ENCODE peak calls at places on chromosome 1, in ten cellular contexts. W, Q, Z, F, H, S, C, L, Y and R are unnamed samples. For H3K4me1, the result is how much of the 10 kb centered on the place peaks cover.

GRCh38 chr1:63063367-63063766 is 259.0 kb upstream of the FOXD3 start:
- DNase-seq in W (peak), Q (no peak), Z (no peak), F (no peak), H (no peak), S (peak), C (no peak), L (no peak), Y (no peak), R (no peak)

GRCh38 chr1:118563969-118564951 is 379.2 kb upstream of the SPAG17 start:
- DNase-seq in W (peak), Q (no peak), Z (peak), F (no peak), H (no peak), S (no peak), C (no peak), L (no peak), Y (no peak), R (no peak)

GRCh38 chr1:183218039-183218618 is 32.1 kb downstream of the LAMC2 start:
- DNase-seq in W (no peak), Q (no peak), Z (no peak), F (peak), H (no peak), S (no peak), C (no peak), L (no peak), Y (no peak), R (peak)

GRCh38 chr1:39754906-39755504 is 16.1 kb downstream of the OXCT2 start:
- DNase-seq in W (no peak), Q (no peak), Z (no peak), F (no peak), H (no peak), S (peak), C (no peak), L (peak), Y (no peak), R (peak)

GRCh38 chr1:44417351-44418021 is 12.4 kb downstream of the RNF220 start:
- DNase-seq in W (peak), Q (no peak), Z (no peak), F (no peak), H (peak), S (peak), C (no peak), L (peak), Y (no peak), R (peak)

GRCh38 chr1:220213381-220213983 is 58.8 kb downstream of the RAB3GAP2 start:
- DNase-seq in W (no peak), Q (no peak), Z (no peak), F (no peak), H (no peak), S (no peak), C (no peak), L (no peak), Y (no peak), R (no peak)

GRCh38 chr1:225946082-225946620 is 5.1 kb upstream of the LEFTY2 start:
- DNase-seq in W (no peak), Q (no peak), Z (no peak), F (no peak), H (no peak), S (peak), C (no peak), L (no peak), Y (no peak), R (no peak)

GRCh38 chr1:177007437-177008161 is 156.9 kb downstream of the ASTN1 start:
- DNase-seq in W (no peak), Q (no peak), Z (peak), F (no peak), H (no peak), S (no peak), C (no peak), L (no peak), Y (no peak), R (no peak)

GRCh38 chr1:24415910-24416665 is 486 bp downstream of the NIPAL3 start:
- DNase-seq in W (peak), Q (no peak), Z (no peak), F (no peak), H (no peak), S (no peak), C (no peak), L (peak), Y (no peak), R (no peak)

GRCh38 chr1:5977494-5978444 is 14.5 kb downstream of the NPHP4 start:
- DNase-seq in W (no peak), Q (no peak), Z (no peak), F (no peak), H (no peak), S (peak), C (no peak), L (no peak), Y (peak), R (no peak)

GRCh38 chr1:94974824-94975223 is 47.9 kb upstream of the CNN3 start:
- DNase-seq in W (no peak), Q (no peak), Z (no peak), F (no peak), H (no peak), S (no peak), C (no peak), L (peak), Y (peak), R (no peak)

GRCh38 chr1:88701275-88701674 is 17.2 kb downstream of the PKN2 start:
- DNase-seq in W (no peak), Q (no peak), Z (no peak), F (no peak), H (no peak), S (no peak), C (no peak), L (no peak), Y (no peak), R (no peak)

GRCh38 chr1:69794831-69795230 is 227.1 kb downstream of the LRRC7 start:
- DNase-seq in W (no peak), Q (no peak), Z (no peak), F (no peak), H (no peak), S (no peak), C (peak), L (no peak), Y (no peak), R (no peak)

GRCh38 chr1:218584418-218585155 is 239.5 kb downstream of the TGFB2 start:
- DNase-seq in W (no peak), Q (no peak), Z (no peak), F (no peak), H (no peak), S (no peak), C (peak), L (peak), Y (no peak), R (no peak)

GRCh38 chr1:198556969-198557368 is 16.5 kb upstream of the ATP6V1G3 start:
- DNase-seq in W (no peak), Q (peak), Z (peak), F (peak), H (peak), S (no peak), C (no peak), L (no peak), Y (no peak), R (peak)

GRCh38 chr1:89910780-89911179 is 84.1 kb upstream of the ZNF326 start:
- DNase-seq in W (peak), Q (no peak), Z (no peak), F (no peak), H (no peak), S (peak), C (peak), L (peak), Y (peak), R (no peak)

DNA sequence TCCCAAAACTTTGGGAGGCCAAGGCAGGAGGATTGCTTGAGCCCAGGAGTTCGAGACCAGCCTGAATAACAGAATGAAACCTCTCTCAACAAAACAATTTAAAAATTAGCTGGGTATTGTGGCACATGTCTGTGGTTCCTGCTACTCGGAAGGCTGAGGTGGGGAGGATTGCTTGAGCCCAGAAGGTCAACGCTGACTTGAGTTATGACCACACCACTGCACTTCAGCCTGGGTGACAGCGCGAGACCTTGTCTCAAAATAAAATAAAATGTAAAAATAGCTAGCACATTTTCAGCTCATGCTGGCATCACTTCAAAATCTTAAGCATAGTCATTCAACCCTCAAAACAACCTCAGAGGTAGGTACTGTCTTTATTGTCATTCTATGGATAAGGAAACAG is 6.4 kb downstream of the JAK1 start:
- DNase-seq in W (no peak), Q (no peak), Z (no peak), F (no peak), H (no peak), S (no peak), C (no peak), L (no peak), Y (no peak), R (no peak)
- H3K4me1 ChIP-seq in W (under half), Q (half or more), Z (half or more), F (under half), H (half or more), S (under half), C (half or more), L (under half), Y (under half), R (half or more)

DNA sequence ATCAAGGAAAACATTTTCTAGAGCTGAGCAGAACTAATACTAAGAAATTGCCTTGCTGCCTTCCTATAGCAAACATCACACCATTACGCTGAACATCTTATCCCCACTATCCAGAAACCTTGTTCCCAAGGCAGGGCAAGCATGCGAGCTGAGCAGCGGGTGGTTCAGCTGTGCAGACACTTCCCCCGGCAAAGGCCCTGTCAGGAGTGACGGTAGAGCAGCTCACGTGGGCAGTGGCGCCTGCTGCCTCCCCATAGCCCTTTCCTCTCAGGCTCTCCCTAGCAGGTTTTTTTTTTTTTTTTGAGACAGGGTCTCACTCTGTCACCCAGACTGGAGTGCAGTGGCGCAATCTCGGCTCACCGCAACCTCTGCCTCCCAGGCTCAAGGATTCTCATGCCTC is 13.7 kb upstream of the ANGPTL7 start:
- DNase-seq in W (no peak), Q (no peak), Z (no peak), F (no peak), H (no peak), S (no peak), C (no peak), L (no peak), Y (no peak), R (no peak)
- H3K27ac ChIP-seq in W (no peak), Q (no peak), Z (no peak), F (no peak), H (no peak), S (no peak), C (no peak), L (no peak), Y (no peak), R (no peak)

DNA sequence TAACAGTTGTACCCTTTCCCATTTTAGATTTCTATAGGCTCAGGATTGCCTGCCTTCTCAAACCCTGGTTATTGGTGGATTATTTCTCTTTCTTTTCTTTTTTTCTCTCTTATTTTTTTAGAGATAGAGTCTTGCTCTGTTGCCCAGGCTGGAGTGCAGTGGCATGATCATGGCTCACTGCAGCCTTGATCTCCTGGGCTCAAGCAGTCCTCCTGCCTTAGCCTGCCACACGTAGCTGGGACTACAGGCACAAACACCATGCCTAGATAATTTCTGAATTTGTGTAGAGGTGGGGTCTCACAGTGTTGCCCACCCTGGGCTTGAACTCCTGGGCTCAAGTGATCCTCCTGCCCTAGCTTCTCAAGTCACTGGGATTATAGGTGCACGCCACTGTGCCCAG is 58.8 kb downstream of the UCK2 start:
- DNase-seq in W (no peak), Q (no peak), Z (no peak), F (no peak), H (no peak), S (no peak), C (no peak), L (no peak), Y (no peak), R (no peak)
- H3K4me1 ChIP-seq in W (under half), Q (under half), Z (under half), F (under half), H (under half), S (under half), C (under half), L (under half), Y (under half), R (under half)

GRCh38 chr1:113027449-113027848 is 45.5 kb upstream of the LRIG2 start:
- DNase-seq in W (no peak), Q (no peak), Z (no peak), F (no peak), H (no peak), S (peak), C (no peak), L (no peak), Y (no peak), R (no peak)
- H3K27ac ChIP-seq in W (no peak), Q (no peak), Z (no peak), F (no peak), H (no peak), S (peak), C (no peak), L (no peak), Y (no peak), R (peak)

GRCh38 chr1:109785446-109786106 is 21.9 kb upstream of the EPS8L3 start:
- DNase-seq in W (no peak), Q (no peak), Z (no peak), F (no peak), H (peak), S (no peak), C (no peak), L (no peak), Y (peak), R (peak)
- H3K4me1 ChIP-seq in W (under half), Q (under half), Z (under half), F (under half), H (under half), S (under half), C (half or more), L (under half), Y (half or more), R (under half)

GRCh38 chr1:1924378-1924777 is 5.3 kb upstream of the TMEM52 start:
- DNase-seq in W (peak), Q (no peak), Z (no peak), F (no peak), H (no peak), S (peak), C (no peak), L (no peak), Y (no peak), R (no peak)
- H3K27ac ChIP-seq in W (no peak), Q (no peak), Z (no peak), F (no peak), H (no peak), S (no peak), C (no peak), L (no peak), Y (no peak), R (no peak)

DNA sequence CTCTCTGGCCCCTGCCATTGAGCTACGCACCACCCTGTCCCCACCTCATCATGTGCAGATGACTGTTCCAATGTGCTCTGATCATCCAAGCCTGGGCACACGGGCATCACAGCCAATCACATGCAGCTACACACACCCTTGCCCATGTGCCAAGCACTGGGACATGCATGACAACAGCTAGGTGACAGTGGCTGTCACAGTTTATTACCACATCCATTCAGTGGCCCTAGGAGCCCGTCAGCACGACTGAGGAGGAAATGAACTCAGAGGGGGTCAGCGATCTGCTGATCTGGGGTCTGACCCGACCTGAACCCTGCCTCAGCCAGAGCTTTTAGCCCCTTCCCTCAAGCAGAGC is 10.2 kb downstream of the SH3BGRL3 start:
- DNase-seq in W (peak), Q (no peak), Z (no peak), F (no peak), H (no peak), S (no peak), C (no peak), L (no peak), Y (no peak), R (no peak)
- H3K4me1 ChIP-seq in W (under half), Q (half or more), Z (half or more), F (under half), H (under half), S (under half), C (under half), L (under half), Y (under half), R (half or more)